ENCODE peak calls at places on chromosomes 5 and 9, in four cellular contexts. L is HCT116, T is SK-N-SH, D is HepG2. G is an unnamed sample.

GRCh38 chr5:132026516-132027008 is 15.1 kb upstream of the ACSL6 start:
- DNase-seq in L (no peak), T (no peak), D (no peak), G (no peak)

GRCh38 chr9:69130456-69131441 is 43.3 kb upstream of the TJP2 start:
- DNase-seq in L (no peak), T (no peak), D (no peak), G (no peak)

GRCh38 chr9:115850548-115851304 is 302.9 kb upstream of the PAPPA start:
- DNase-seq in L (no peak), T (no peak), D (no peak), G (no peak)

GRCh38 chr9:87525546-87526303 is 28.1 kb downstream of the DAPK1 start:
- DNase-seq in D (no peak), L (no peak), T (no peak), G (no peak)

GRCh38 chr5:143828710-143829109 is 16.7 kb downstream of the HMHB1 start:
- DNase-seq in D (no peak), L (no peak), T (no peak), G (no peak)

GRCh38 chr5:150206076-150206779 is 16.4 kb downstream of the SLC6A7 start:
- DNase-seq in T (no peak), D (no peak), L (no peak), G (no peak)

GRCh38 chr5:173490681-173491080 is 125.8 kb downstream of the BOD1 start:
- DNase-seq in D (no peak), L (no peak), T (no peak), G (no peak)

GRCh38 chr5:67211926-67212325 is 15.3 kb upstream of the CD180 start:
- DNase-seq in T (no peak), D (no peak), L (no peak), G (no peak)

GRCh38 chr9:136552117-136552685 is 6.4 kb upstream of the NOTCH1 start:
- DNase-seq in L (no peak), D (no peak), T (no peak), G (peak)

GRCh38 chr5:98770158-98770910 is 3.1 kb upstream of the RGMB start:
- DNase-seq in T (peak), L (no peak), D (peak), G (peak)

GRCh38 chr5:98770911-98771322 is 2.5 kb upstream of the RGMB start:
- DNase-seq in T (peak), L (no peak), D (no peak), G (no peak)

GRCh38 chr5:98772415-98773213 is 849 bp upstream of the RGMB start:
- DNase-seq in D (peak), T (peak), L (peak), G (peak)

GRCh38 chr5:98773214-98773463 is 324 bp upstream of the RGMB start:
- DNase-seq in L (no peak), T (no peak), D (no peak), G (no peak)

DNA sequence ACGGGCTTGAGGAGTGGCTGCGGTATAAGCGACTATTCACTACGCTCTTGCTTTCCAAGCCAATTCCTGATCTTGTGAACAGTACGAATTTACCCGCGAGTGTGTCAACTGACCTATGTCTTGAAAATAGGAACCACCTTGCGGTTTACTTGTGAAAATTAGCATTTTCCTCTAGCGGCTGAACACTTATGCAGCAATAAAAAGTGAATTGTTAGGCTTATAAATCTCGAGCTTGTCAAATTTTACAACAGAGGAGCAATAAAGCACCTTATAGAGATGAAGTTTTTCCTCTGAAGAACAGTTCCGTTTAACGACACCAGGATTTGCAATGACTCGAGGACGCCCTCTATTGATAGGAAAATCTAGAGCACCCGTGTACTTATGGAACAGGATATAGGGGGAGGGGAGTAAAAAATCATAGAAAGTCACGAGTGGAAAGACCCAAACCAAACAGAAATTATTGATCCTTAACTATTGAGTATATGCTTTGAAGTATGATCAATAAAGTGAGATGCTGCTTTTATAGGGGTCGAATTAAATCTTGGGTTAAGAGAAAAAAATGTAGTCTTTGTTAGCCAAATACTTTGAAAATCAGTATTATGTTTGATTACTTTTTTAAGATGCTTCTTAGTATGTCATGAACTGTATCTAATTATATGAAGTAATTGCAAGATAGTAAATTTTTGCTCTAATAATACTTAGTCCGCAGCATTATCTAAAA is 1.9 kb upstream of the RGMB start:
- DNase-seq in D (peak), T (peak), L (peak), G (peak)
- TF ChIP-seq JUND in D (no peak), T (no peak), L (no peak), G (no peak)

DNA sequence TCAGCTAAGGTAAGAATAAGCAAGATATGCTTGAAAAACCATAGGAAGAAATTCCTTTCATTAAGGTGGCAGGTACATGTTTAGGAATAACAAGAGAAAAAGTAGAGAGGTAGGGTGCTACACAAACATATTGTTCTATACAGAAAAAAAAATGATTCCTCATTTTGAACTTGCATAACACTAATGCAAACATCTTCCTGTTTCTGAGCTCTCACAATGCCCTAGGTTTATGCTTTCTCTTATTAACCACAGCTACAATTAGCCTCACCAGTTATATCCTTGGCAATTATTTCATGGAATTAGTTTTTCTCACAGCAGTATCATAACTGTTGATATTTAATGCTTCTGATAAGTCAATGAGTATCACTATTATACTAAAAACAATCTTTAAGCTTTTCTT is 20.7 kb downstream of the CEMIP2 start:
- DNase-seq in D (no peak), L (no peak), T (no peak), G (no peak)
- TF ChIP-seq JUND in D (no peak), L (no peak), T (no peak), G (no peak)

GRCh38 chr5:72369301-72370079 is 49.3 kb downstream of the PTCD2 start:
- DNase-seq in L (no peak), T (no peak), D (no peak), G (no peak)
- TF ChIP-seq JUND in L (no peak), T (no peak), D (no peak), G (no peak)

GRCh38 chr5:20606006-20606405 is 618.0 kb upstream of the CDH18 start:
- DNase-seq in L (no peak), T (no peak), D (no peak), G (no peak)

DNA sequence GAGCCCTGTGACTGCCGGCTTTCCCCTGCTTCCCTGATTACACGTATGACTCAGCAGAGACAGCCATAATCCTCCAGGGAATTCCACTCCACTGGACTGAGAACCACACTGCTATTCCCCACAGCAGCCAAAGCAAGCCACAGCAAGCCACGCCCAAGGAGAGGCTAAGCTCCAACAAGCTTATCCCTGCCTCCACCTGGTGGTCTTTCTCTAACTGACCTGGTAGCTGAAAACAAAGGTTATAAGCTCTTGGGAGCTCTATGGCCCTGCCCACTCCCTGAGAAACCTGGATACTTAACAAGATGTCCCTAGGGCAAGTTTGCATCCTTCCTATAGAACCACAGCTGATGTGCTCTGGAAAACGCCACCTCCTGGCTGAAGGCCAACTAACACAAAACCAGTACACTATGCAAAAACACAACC is 613.7 kb upstream of the CDH18 start:
- DNase-seq in D (no peak), L (no peak), T (no peak), G (no peak)
- TF ChIP-seq JUND in D (no peak), L (no peak), T (no peak), G (no peak)

GRCh38 chr9:120655005-120655622 is 59.2 kb downstream of the MEGF9 start:
- DNase-seq in D (no peak), L (no peak), T (no peak), G (no peak)
- TF ChIP-seq JUND in D (no peak), L (no peak), T (peak), G (no peak)

GRCh38 chr9:117414220-117414905 is 494 bp downstream of the ASTN2 start:
- DNase-seq in D (no peak), L (no peak), T (peak), G (peak)
- TF ChIP-seq JUND in D (no peak), L (no peak), T (no peak), G (no peak)

GRCh38 chr5:176866913-176867312 is 32.2 kb downstream of the HK3 start:
- DNase-seq in D (no peak), L (no peak), T (peak), G (no peak)
- TF ChIP-seq JUND in D (no peak), L (no peak), T (no peak), G (no peak)